ENCODE peak calls at places on chromosomes 5 and 9, in five cellular contexts. J is tibial nerve, K is nephron progenitor cell, I is cardiac fibroblast, P is heart left ventricle. O is an unnamed sample.

GRCh38 chr5:23269981-23270380 is 237.4 kb upstream of the PRDM9 start:
- DNase-seq in J (no peak), K (no peak), I (no peak), P (no peak), O (no peak)

GRCh38 chr5:19690978-19691377 is 297.0 kb downstream of the CDH18 start:
- DNase-seq in J (no peak), K (no peak), I (no peak), P (no peak), O (no peak)

GRCh38 chr5:82307431-82307830 is 29.3 kb upstream of the RPS23 start:
- DNase-seq in J (no peak), K (no peak), I (no peak), P (no peak), O (no peak)

GRCh38 chr9:16671591-16672137 is 198.8 kb downstream of the BNC2 start:
- DNase-seq in J (no peak), K (no peak), I (peak; percentile 91), P (no peak), O (no peak)

GRCh38 chr5:62005551-62005950 is 300.5 kb upstream of the KIF2A start:
- DNase-seq in J (no peak), K (no peak), I (no peak), P (no peak), O (no peak)

GRCh38 chr9:125878241-125878640 is 131.1 kb downstream of the PBX3 start:
- DNase-seq in J (no peak), K (no peak), I (peak; percentile 74), P (no peak), O (no peak)

GRCh38 chr5:124231794-124232193 is 514.6 kb downstream of the ZNF608 start:
- DNase-seq in J (no peak), K (no peak), I (no peak), P (no peak), O (no peak)

GRCh38 chr5:178394074-178394473 is 161.5 kb upstream of the PHYKPL start:
- DNase-seq in J (no peak), K (no peak), I (no peak), P (no peak), O (peak; percentile 60)

DNA sequence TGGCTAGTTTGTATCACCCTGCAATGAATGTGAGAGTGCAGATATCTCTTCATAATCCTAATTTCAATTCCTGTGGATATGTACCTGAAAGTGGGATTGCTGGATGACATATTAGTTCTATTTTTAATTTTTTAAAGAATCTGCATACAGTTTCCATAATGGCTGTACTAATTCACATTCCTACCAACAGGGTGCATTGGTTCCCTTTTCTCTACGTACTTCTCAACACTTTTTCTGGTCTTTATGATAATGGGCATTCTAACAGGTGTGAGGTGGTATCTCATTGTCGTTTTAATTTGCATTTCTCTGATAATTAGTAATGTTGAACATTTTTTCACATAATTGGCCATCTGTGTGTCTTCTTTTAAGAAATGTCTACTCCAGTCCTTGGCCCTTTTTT is 927.5 kb downstream of the DTWD2 start:
- DNase-seq in J (no peak), K (no peak), I (no peak), P (no peak), O (no peak)
- TF ChIP-seq CTCF in J (no peak), K (no peak), I (no peak), P (no peak), O (peak; percentile 53)

DNA sequence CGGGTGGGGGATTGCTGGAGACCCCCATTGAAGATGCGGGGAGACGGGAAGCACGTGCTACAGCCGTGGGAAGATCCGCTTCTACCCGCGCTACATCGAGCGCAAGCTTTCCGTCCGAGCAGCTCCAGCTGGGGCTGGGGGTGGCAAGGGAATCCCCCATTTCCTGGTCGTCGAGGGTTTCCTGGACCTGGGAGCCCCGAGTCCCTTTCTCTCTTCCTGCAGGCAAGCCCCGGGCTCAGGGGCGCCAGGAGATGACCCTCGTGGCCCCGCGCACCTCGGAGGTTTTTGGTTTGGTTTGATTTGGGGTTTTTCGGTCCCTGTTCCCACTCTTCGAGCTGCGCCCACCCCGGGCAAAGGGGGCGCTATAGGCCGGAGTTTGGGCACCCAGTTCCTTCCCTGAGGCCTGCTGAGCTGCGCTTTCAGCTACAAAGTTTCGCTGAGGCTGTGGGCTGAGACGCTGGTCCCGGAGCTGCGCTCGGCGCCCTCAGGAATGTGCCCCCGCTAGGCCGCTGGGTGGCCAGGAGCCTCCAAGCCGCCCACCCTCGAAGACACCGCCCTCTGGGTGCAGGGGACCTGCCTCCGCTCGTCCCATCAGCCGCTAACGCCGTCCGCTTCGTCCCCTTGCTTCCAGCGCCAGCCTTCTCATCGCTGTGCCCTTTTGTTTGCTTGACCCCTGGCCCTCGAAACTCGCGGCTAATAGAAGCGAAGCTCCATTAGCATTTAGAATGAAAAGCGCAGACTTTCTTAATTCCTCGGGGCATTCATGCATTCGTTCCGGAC is 2.9 kb downstream of the NR4A3 start:
- DNase-seq in J (no peak), K (peak; percentile 67), I (peak; percentile 31), P (peak; percentile 36), O (peak; percentile 74)
- TF ChIP-seq CTCF in J (peak; percentile 7), K (peak; percentile 39), I (peak; percentile 50), P (no peak), O (peak; percentile 72)

GRCh38 chr5:79513519-79514390 is at the start of gene HOMER1:
- DNase-seq in J (peak; percentile 51), K (peak; percentile 89), I (peak; percentile 67), P (peak; percentile 84), O (peak; percentile 88)
- TF ChIP-seq CTCF in J (no peak), K (no peak), I (no peak), P (no peak), O (peak; percentile 58)

GRCh38 chr5:179495906-179496455 is 54.4 kb upstream of the RUFY1 start:
- DNase-seq in J (no peak), K (no peak), I (no peak), P (no peak), O (no peak)
- TF ChIP-seq CTCF in J (no peak), K (no peak), I (no peak), P (no peak), O (no peak)

GRCh38 chr5:126837907-126838539 is 61.1 kb downstream of the LMNB1 start:
- DNase-seq in J (no peak), K (no peak), I (peak; percentile 55), P (no peak), O (no peak)
- TF ChIP-seq CTCF in J (peak; percentile 19), K (no peak), I (peak; percentile 44), P (peak; percentile 53), O (peak; percentile 33)

DNA sequence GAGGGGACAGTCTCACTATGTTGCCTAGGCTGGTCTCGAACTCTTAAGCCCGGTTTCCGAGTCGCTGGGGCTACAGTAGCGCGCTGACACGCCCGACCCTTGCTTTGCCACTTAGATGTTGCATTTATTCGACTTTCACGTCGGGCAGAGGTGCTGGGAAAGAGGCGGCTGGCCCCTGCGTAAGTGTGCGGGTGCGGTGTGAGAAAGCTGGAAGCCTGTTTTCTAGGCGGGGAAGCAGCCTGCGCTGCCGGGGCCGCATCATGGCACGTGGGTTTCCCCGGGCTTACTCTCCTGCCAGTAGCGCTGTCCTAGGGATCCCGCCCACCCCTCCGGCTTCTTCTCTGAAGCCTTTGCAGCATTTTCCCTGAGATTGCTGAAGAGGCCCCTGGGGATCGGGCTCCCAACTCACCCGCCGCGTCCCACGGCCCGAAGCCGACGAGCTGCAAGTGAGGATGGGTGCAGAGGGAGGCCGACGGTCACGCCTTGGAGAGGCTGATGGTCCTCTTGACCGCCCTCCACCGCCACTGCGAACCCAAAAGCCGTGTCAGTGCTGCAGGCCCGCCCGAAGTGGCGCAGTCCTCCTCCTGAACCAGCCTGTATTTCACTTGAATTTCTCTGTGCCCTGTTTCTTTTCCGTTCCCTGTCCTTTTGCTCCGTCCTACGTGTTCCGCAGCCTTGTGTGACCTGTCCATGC is 5.8 kb upstream of the TRIM41 start:
- DNase-seq in J (no peak), K (peak; percentile 68), I (peak; percentile 62), P (peak; percentile 52), O (no peak)
- TF ChIP-seq CTCF in J (no peak), K (no peak), I (no peak), P (peak; percentile 7), O (peak; percentile 24)

GRCh38 chr5:140882591-140882899 is 621 bp downstream of the PCDHA13 start:
- DNase-seq in J (no peak), K (no peak), I (peak; percentile 13), P (no peak), O (no peak)

GRCh38 chr5:140883373-140883772 is 1.4 kb downstream of the PCDHA13 start:
- DNase-seq in J (no peak), K (no peak), I (no peak), P (no peak), O (no peak)

GRCh38 chr5:140883927-140884697 is 2.2 kb downstream of the PCDHA13 start:
- DNase-seq in J (no peak), K (no peak), I (no peak), P (no peak), O (no peak)

GRCh38 chr5:140877262-140877581 is 2.1 kb downstream of the PCDHA12 start:
- DNase-seq in J (no peak), K (no peak), I (no peak), P (no peak), O (peak; percentile 72)

DNA sequence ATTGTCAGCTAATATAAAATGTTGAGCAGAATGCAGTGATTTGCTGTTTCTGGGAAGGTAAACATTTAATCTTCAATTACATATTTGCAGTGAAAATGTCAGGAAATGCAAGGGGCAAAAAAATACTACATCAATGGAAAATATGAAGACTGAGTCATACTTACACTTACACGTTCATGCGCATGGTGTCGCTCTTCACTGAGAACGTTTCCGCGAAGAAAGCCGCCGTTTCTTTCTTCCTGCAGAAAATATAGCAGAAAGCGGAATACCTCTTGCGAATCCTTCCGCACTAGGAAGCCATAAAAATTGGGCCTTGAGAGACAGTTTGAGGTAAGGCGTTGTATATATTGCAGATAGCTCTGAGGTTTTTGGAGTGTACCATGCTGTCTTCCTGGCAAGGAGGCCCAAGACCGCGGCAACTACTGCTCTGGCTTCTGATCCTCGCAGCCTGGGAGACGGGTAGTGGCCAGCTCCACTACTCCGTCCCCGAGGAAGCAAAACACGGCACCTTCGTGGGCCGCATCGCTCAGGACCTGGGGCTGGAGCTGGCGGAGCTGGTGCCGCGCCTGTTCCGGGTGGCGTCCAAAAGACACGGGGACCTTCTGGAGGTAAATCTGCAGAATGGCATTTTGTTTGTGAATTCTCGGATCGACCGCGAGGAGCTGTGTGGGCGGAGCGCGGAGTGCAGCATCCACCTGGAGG is at the start of gene PCDHA13:
- DNase-seq in J (no peak), K (no peak), I (peak; percentile 42), P (no peak), O (no peak)
- TF ChIP-seq CTCF in J (no peak), K (no peak), I (no peak), P (no peak), O (no peak)